ENCODE peak calls at places on chromosome 7, in six cellular contexts. One of them, this sample, is unnamed.

GRCh38 chr7:72546586-72546985 is 134.4 kb upstream of the CALN1 start:
- DNase-seq in pancreas: no peak
- DNase-seq in MM.1S: no peak
- DNase-seq in aorta: no peak
- DNase-seq in DND-41: no peak
- DNase-seq in iPS DF 6.9: no peak
- DNase-seq in this sample: no peak

GRCh38 chr7:96026606-96027005 is 254.3 kb downstream of the DYNC1I1 start:
- DNase-seq in iPS DF 6.9: no peak
- DNase-seq in MM.1S: no peak
- DNase-seq in pancreas: no peak
- DNase-seq in aorta: no peak
- DNase-seq in DND-41: no peak
- DNase-seq in this sample: no peak

GRCh38 chr7:69185170-69185569 is 413.1 kb upstream of the AUTS2 start:
- DNase-seq in aorta: no peak
- DNase-seq in MM.1S: no peak
- DNase-seq in DND-41: no peak
- DNase-seq in iPS DF 6.9: no peak
- DNase-seq in pancreas: no peak
- DNase-seq in this sample: no peak

GRCh38 chr7:78164459-78164858 is 365.9 kb downstream of the PHTF2 start:
- DNase-seq in MM.1S: no peak
- DNase-seq in iPS DF 6.9: no peak
- DNase-seq in DND-41: no peak
- DNase-seq in pancreas: no peak
- DNase-seq in aorta: no peak
- DNase-seq in this sample: no peak

GRCh38 chr7:31408120-31408729 is 67.7 kb upstream of the NEUROD6 start:
- DNase-seq in iPS DF 6.9: no peak
- DNase-seq in aorta: no peak
- DNase-seq in DND-41: no peak
- DNase-seq in pancreas: no peak
- DNase-seq in MM.1S: no peak
- DNase-seq in this sample: no peak

GRCh38 chr7:118352854-118353453 is 128.4 kb downstream of the ANKRD7 start:
- DNase-seq in MM.1S: peak; percentile 60
- DNase-seq in aorta: no peak
- DNase-seq in iPS DF 6.9: no peak
- DNase-seq in pancreas: no peak
- DNase-seq in DND-41: no peak
- DNase-seq in this sample: no peak

GRCh38 chr7:41007351-41007751 is 695.5 kb downstream of the INHBA start:
- DNase-seq in MM.1S: no peak
- DNase-seq in aorta: no peak
- DNase-seq in pancreas: no peak
- DNase-seq in iPS DF 6.9: no peak
- DNase-seq in DND-41: no peak
- DNase-seq in this sample: no peak

GRCh38 chr7:82397846-82398245 is 45.7 kb downstream of the CACNA2D1 start:
- DNase-seq in pancreas: no peak
- DNase-seq in iPS DF 6.9: no peak
- DNase-seq in DND-41: no peak
- DNase-seq in MM.1S: no peak
- DNase-seq in aorta: no peak
- DNase-seq in this sample: no peak

GRCh38 chr7:108368466-108368865 is 87.8 kb downstream of the NRCAM start:
- DNase-seq in DND-41: no peak
- DNase-seq in pancreas: no peak
- DNase-seq in aorta: no peak
- DNase-seq in iPS DF 6.9: no peak
- DNase-seq in MM.1S: no peak
- DNase-seq in this sample: no peak

GRCh38 chr7:148110097-148110868 is 480.3 kb upstream of the C7orf33 start:
- DNase-seq in pancreas: peak; percentile 16
- DNase-seq in iPS DF 6.9: no peak
- DNase-seq in MM.1S: no peak
- DNase-seq in DND-41: no peak
- DNase-seq in aorta: no peak
- DNase-seq in this sample: no peak

GRCh38 chr7:25069900-25070443 is 55.1 kb downstream of the CYCS start:
- DNase-seq in iPS DF 6.9: peak; percentile 55
- DNase-seq in DND-41: peak; percentile 70
- DNase-seq in MM.1S: peak; percentile 67
- DNase-seq in pancreas: peak; percentile 55
- DNase-seq in aorta: no peak
- DNase-seq in this sample: peak; percentile 63

GRCh38 chr7:14418633-14419032 is 429.2 kb upstream of the ETV1 start:
- DNase-seq in MM.1S: no peak
- DNase-seq in aorta: no peak
- DNase-seq in pancreas: no peak
- DNase-seq in DND-41: no peak
- DNase-seq in iPS DF 6.9: no peak
- DNase-seq in this sample: no peak

GRCh38 chr7:4771737-4772136 is 3.7 kb upstream of the AP5Z1 start:
- DNase-seq in iPS DF 6.9: no peak
- DNase-seq in pancreas: no peak
- DNase-seq in DND-41: no peak
- DNase-seq in aorta: no peak
- DNase-seq in MM.1S: no peak
- DNase-seq in this sample: no peak

GRCh38 chr7:4774804-4775280 is 581 bp upstream of the AP5Z1 start:
- DNase-seq in pancreas: peak; percentile 46
- DNase-seq in MM.1S: no peak
- DNase-seq in aorta: peak; percentile 72
- DNase-seq in iPS DF 6.9: no peak
- DNase-seq in DND-41: no peak
- DNase-seq in this sample: no peak

GRCh38 chr7:4774007-4774406 is 1.4 kb upstream of the AP5Z1 start:
- DNase-seq in DND-41: no peak
- DNase-seq in pancreas: no peak
- DNase-seq in MM.1S: no peak
- DNase-seq in aorta: no peak
- DNase-seq in iPS DF 6.9: no peak
- DNase-seq in this sample: no peak

GRCh38 chr7:4770886-4771285 is 4.5 kb upstream of the AP5Z1 start:
- DNase-seq in pancreas: no peak
- DNase-seq in iPS DF 6.9: no peak
- DNase-seq in aorta: no peak
- DNase-seq in MM.1S: no peak
- DNase-seq in DND-41: no peak
- DNase-seq in this sample: no peak

GRCh38 chr7:4772306-4772705 is 3.1 kb upstream of the AP5Z1 start:
- DNase-seq in iPS DF 6.9: no peak
- DNase-seq in aorta: no peak
- DNase-seq in DND-41: no peak
- DNase-seq in MM.1S: no peak
- DNase-seq in pancreas: no peak
- DNase-seq in this sample: no peak
- H3K27ac ChIP-seq in iPS DF 6.9: no peak overlapping the region
- H3K27ac ChIP-seq in aorta: no peak overlapping the region
- H3K27ac ChIP-seq in DND-41: no peak overlapping the region
- H3K27ac ChIP-seq in MM.1S: no peak overlapping the region
- H3K27ac ChIP-seq in pancreas: no peak overlapping the region
- H3K27ac ChIP-seq in this sample: no peak overlapping the region

DNA sequence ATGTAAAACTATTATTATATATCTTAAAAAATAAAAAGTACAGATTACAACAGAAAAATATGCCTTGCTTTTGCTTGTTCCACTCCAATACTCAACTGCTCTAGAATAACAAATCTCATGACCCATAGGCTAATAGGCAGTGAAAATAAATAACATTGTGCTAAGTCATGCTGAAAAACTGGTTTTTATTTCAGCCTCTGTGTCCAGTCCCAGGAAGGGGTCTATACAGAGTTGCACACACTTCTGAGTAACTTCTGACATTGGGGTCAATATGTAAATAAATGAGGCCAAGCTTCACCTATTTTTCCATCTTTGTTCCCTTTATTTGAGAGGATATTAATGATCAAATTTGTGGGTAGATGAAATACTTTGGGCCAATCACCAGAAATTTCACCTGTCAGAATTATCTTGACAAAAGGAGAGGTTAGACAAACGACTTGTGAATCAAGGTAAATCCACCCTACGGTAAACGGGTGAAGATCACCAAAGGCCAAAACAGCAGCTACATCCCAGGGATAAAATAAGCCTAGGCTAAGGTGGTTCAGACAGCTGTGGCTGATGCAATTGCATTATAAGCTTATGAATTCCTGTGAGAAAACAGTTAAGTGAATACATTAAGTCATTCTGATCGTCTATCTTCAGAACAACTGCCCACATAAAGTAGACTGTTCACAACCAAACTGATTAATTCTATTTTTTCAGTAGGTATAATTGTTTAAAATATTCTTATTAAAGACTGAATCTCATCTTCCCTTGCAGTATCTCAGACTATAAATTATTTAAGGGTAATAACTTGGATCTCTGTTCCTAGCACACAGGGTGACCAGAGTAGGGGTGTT is 87.4 kb downstream of the UBE2H start:
- DNase-seq in DND-41: no peak
- DNase-seq in MM.1S: no peak
- DNase-seq in iPS DF 6.9: no peak
- DNase-seq in pancreas: no peak
- DNase-seq in aorta: no peak
- DNase-seq in this sample: no peak
- H3K27ac ChIP-seq in DND-41: no peak overlapping the region
- H3K27ac ChIP-seq in MM.1S: no peak overlapping the region
- H3K27ac ChIP-seq in iPS DF 6.9: no peak overlapping the region
- H3K27ac ChIP-seq in pancreas: peak overlapping the region; percentile 81
- H3K27ac ChIP-seq in aorta: peak overlapping the region; percentile 92
- H3K27ac ChIP-seq in this sample: no peak overlapping the region

DNA sequence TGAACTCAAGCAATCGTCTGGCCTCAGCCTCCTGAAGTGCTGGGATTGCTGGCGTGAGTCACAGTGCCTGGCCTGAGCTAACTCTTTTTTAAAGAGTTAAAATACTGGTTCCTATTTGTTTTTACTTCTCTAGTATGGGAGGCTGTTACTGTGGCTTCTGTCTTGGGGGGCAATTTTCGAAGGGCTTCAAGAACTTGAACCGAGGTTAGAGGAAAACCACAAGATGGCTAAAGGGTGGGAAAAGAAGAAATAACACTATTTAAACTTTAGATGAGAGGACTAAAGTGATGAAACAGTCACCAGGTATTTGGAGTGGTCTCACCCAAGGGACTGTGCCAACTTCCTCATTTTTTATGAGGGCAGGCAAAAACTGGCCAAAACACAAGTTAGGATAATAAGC is 17.8 kb downstream of the MET start:
- DNase-seq in pancreas: no peak
- DNase-seq in iPS DF 6.9: no peak
- DNase-seq in DND-41: no peak
- DNase-seq in MM.1S: no peak
- DNase-seq in aorta: no peak
- DNase-seq in this sample: no peak
- H3K27ac ChIP-seq in pancreas: no peak overlapping the region
- H3K27ac ChIP-seq in iPS DF 6.9: no peak overlapping the region
- H3K27ac ChIP-seq in DND-41: no peak overlapping the region
- H3K27ac ChIP-seq in MM.1S: no peak overlapping the region
- H3K27ac ChIP-seq in aorta: no peak overlapping the region
- H3K27ac ChIP-seq in this sample: no peak overlapping the region

DNA sequence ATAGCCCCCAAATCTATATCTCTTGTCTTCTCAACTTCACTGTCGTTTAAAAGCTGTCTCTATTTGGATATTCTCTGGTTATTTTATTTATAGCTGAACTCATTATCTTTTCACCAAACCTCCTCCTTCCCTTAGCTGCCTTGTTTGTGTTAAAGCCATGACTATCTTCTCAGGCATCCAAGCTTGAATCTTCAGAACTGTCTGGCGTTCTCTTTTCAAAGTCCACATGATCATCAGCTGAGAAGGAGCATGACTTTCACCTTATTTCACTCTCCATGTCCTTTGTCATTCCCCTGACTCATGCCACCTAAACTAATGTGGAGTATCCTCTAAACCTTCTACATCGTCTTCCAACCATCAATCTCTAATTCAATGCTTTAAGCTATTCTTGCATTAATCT is 5.7 kb upstream of the GLCCI1 start:
- DNase-seq in aorta: no peak
- DNase-seq in DND-41: no peak
- DNase-seq in pancreas: no peak
- DNase-seq in MM.1S: no peak
- DNase-seq in iPS DF 6.9: no peak
- DNase-seq in this sample: no peak
- H3K27ac ChIP-seq in aorta: no peak overlapping the region
- H3K27ac ChIP-seq in DND-41: no peak overlapping the region
- H3K27ac ChIP-seq in pancreas: no peak overlapping the region
- H3K27ac ChIP-seq in MM.1S: no peak overlapping the region
- H3K27ac ChIP-seq in iPS DF 6.9: no peak overlapping the region
- H3K27ac ChIP-seq in this sample: no peak overlapping the region

DNA sequence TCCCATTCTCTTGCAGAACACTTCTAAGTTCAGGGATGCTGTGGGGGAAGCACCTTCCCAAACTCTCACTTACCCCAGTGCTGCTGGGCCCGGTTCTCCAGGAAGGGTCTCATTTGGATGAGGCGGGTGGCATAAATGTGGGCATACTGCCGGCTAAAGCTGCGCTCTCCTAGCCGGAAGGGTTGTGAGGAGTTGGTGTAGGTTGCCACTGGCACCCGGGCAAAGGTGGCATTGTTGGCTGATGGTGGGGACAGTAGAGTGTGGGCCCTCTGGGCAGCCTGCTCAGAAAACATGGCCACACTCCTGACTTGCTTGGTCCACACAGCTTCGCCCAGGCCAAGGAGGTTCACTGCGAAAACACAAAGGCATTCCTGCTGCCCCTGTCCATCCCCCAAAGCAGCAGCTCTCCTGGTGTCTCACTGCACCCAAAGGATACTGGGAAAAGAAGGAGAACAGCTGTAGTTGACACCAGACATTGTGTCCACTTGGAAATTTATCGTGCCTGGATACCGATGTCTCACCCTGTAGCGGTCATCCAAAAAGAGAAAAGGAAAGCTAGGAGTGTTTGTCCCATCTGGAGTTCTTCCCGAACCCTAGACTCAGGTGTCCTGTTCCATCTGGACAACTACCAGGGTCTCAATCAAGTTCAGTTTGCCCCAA is 1.5 kb downstream of the POLD2 start:
- DNase-seq in aorta: no peak
- DNase-seq in DND-41: no peak
- DNase-seq in pancreas: no peak
- DNase-seq in MM.1S: no peak
- DNase-seq in iPS DF 6.9: no peak
- DNase-seq in this sample: no peak
- H3K27ac ChIP-seq in aorta: no peak overlapping the region
- H3K27ac ChIP-seq in DND-41: peak overlapping the region; percentile 51
- H3K27ac ChIP-seq in pancreas: no peak overlapping the region
- H3K27ac ChIP-seq in MM.1S: no peak overlapping the region
- H3K27ac ChIP-seq in iPS DF 6.9: no peak overlapping the region
- H3K27ac ChIP-seq in this sample: no peak overlapping the region

This sample was measured in naive thymus-derived CD4-positive, alpha-beta T cell.